ENCODE peak calls at places on chromosomes 3 and 15, in four cellular contexts. One of them, this sample, is unnamed.

GRCh38 chr15:69046781-69047180 is 32.3 kb downstream of the NOX5 start:
- DNase-seq in AG04449: no peak
- DNase-seq in Ammon's horn: no peak
- DNase-seq in Caco-2: no peak
- DNase-seq in this sample: no peak

GRCh38 chr3:129485681-129486056 is 42.8 kb upstream of the RHO start:
- DNase-seq in AG04449: peak
- DNase-seq in Ammon's horn: peak
- DNase-seq in Caco-2: peak
- DNase-seq in this sample: peak

GRCh38 chr15:29401644-29402043 is 132.0 kb upstream of the NSMCE3 start:
- DNase-seq in Ammon's horn: no peak
- DNase-seq in Caco-2: no peak
- DNase-seq in AG04449: no peak
- DNase-seq in this sample: no peak

GRCh38 chr3:67685499-67685898 is 31.1 kb upstream of the SUCLG2 start:
- DNase-seq in Caco-2: no peak
- DNase-seq in Ammon's horn: peak
- DNase-seq in AG04449: no peak
- DNase-seq in this sample: no peak

GRCh38 chr3:197809356-197810020 is 18.4 kb downstream of the LRCH3 start:
- DNase-seq in Caco-2: no peak
- DNase-seq in Ammon's horn: peak
- DNase-seq in AG04449: peak
- DNase-seq in this sample: no peak

GRCh38 chr15:64013179-64014043 is 32.9 kb downstream of the DAPK2 start:
- DNase-seq in Caco-2: no peak
- DNase-seq in AG04449: no peak
- DNase-seq in Ammon's horn: no peak
- DNase-seq in this sample: no peak

GRCh38 chr15:29636140-29636539 is 186.1 kb downstream of the TJP1 start:
- DNase-seq in Ammon's horn: no peak
- DNase-seq in AG04449: no peak
- DNase-seq in Caco-2: peak
- DNase-seq in this sample: peak

GRCh38 chr3:140188285-140188684 is 253.3 kb downstream of the CLSTN2 start:
- DNase-seq in Caco-2: no peak
- DNase-seq in Ammon's horn: no peak
- DNase-seq in AG04449: no peak
- DNase-seq in this sample: no peak

GRCh38 chr3:176974303-176974702 is 223.0 kb downstream of the TBL1XR1 start:
- DNase-seq in Caco-2: no peak
- DNase-seq in Ammon's horn: no peak
- DNase-seq in AG04449: no peak
- DNase-seq in this sample: no peak

GRCh38 chr15:29270976-29271375 is 1.4 kb upstream of the NSMCE3 start:
- DNase-seq in Ammon's horn: no peak
- DNase-seq in AG04449: no peak
- DNase-seq in Caco-2: no peak
- DNase-seq in this sample: no peak

GRCh38 chr3:39317571-39318169 is 11.8 kb upstream of the CCR8 start:
- DNase-seq in AG04449: no peak
- DNase-seq in Caco-2: peak
- DNase-seq in Ammon's horn: no peak
- DNase-seq in this sample: no peak

GRCh38 chr3:167346171-167346570 is 33.9 kb downstream of the ZBBX start:
- DNase-seq in Ammon's horn: no peak
- DNase-seq in AG04449: no peak
- DNase-seq in Caco-2: no peak
- DNase-seq in this sample: no peak

GRCh38 chr3:137992592-137992991 is 17.4 kb upstream of the CLDN18 start:
- DNase-seq in Caco-2: no peak
- DNase-seq in Ammon's horn: no peak
- DNase-seq in AG04449: no peak
- DNase-seq in this sample: no peak

GRCh38 chr3:29950232-29950631 is 656.2 kb upstream of the TGFBR2 start:
- DNase-seq in Ammon's horn: peak
- DNase-seq in Caco-2: no peak
- DNase-seq in AG04449: no peak
- DNase-seq in this sample: no peak

GRCh38 chr3:123084738-123085237 is 18.0 kb downstream of the PDIA5 start:
- DNase-seq in AG04449: no peak
- DNase-seq in Caco-2: peak
- DNase-seq in Ammon's horn: no peak
- DNase-seq in this sample: no peak

GRCh38 chr3:104066658-104067057 is 1300.1 kb upstream of the ALCAM start:
- DNase-seq in Caco-2: no peak
- DNase-seq in Ammon's horn: no peak
- DNase-seq in AG04449: peak
- DNase-seq in this sample: no peak

GRCh38 chr3:24704496-24704895 is 209.8 kb upstream of the THRB start:
- DNase-seq in Ammon's horn: no peak
- DNase-seq in AG04449: no peak
- DNase-seq in Caco-2: no peak
- DNase-seq in this sample: no peak

GRCh38 chr15:39588531-39589192 is 7.8 kb downstream of the THBS1 start:
- DNase-seq in Ammon's horn: no peak
- DNase-seq in AG04449: peak
- DNase-seq in Caco-2: no peak
- DNase-seq in this sample: no peak

GRCh38 chr3:4729061-4729973 is 236.2 kb downstream of the ITPR1 start:
- DNase-seq in AG04449: no peak
- DNase-seq in Ammon's horn: no peak
- DNase-seq in Caco-2: no peak
- DNase-seq in this sample: no peak

GRCh38 chr15:45199136-45199810 is 11.5 kb upstream of the SHF start:
- DNase-seq in AG04449: no peak
- DNase-seq in Caco-2: peak
- DNase-seq in Ammon's horn: peak
- DNase-seq in this sample: no peak

GRCh38 chr15:62986948-62987347 is 55.6 kb upstream of the TPM1 start:
- DNase-seq in AG04449: no peak
- DNase-seq in Caco-2: no peak
- DNase-seq in Ammon's horn: no peak
- DNase-seq in this sample: no peak